ENCODE peak calls at places on chromosomes 3 and 15, in seven cellular contexts. Q is endodermal cell; G is kidney epithelial cell; P is astrocyte of the spinal cord; K is fibroblast of lung; C is CD8-positive, alpha-beta T cell; E is AG04450. O is an unnamed sample.

GRCh38 chr3:48819234-48820221 is 28.1 kb downstream of the PRKAR2A start:
- DNase-seq in Q (no peak), C (no peak), E (no peak), P (no peak), K (no peak), G (no peak), O (no peak)

GRCh38 chr3:12357456-12357855 is 68.6 kb downstream of the PPARG start:
- DNase-seq in E (no peak), P (no peak), C (no peak), Q (no peak), G (no peak), K (no peak), O (no peak)

GRCh38 chr3:114558271-114558670 is 264.4 kb downstream of the TIGIT start:
- DNase-seq in Q (no peak), E (no peak), G (no peak), K (peak; percentile 26), P (no peak), C (no peak), O (peak; percentile 31)

GRCh38 chr3:157145566-157145965 is 14.4 kb downstream of the CCNL1 start:
- DNase-seq in E (no peak), Q (no peak), P (no peak), K (no peak), C (no peak), G (no peak), O (no peak)

GRCh38 chr15:59456114-59456513 is 18.1 kb downstream of the FAM81A start:
- DNase-seq in E (no peak), Q (no peak), G (no peak), C (no peak), K (no peak), P (no peak), O (no peak)

GRCh38 chr3:53009826-53010539 is 35.9 kb downstream of the SFMBT1 start:
- DNase-seq in E (no peak), C (no peak), P (no peak), Q (no peak), G (no peak), K (no peak), O (no peak)

GRCh38 chr3:27675287-27675686 is 46.8 kb downstream of the EOMES start:
- DNase-seq in G (no peak), Q (no peak), C (no peak), K (peak; percentile 74), E (no peak), P (peak; percentile 57), O (peak; percentile 88)

GRCh38 chr3:64380539-64380938 is 155.3 kb upstream of the PRICKLE2 start:
- DNase-seq in E (no peak), G (no peak), Q (no peak), P (no peak), C (no peak), K (no peak), O (no peak)

GRCh38 chr3:119613201-119613600 is 15.5 kb downstream of the PLA1A start:
- DNase-seq in Q (no peak), K (no peak), C (no peak), G (no peak), P (no peak), E (no peak), O (no peak)

GRCh38 chr3:149307435-149307783 is 26.0 kb downstream of the TM4SF18 start:
- DNase-seq in P (no peak), E (no peak), G (no peak), C (no peak), K (no peak), Q (no peak), O (no peak)

GRCh38 chr3:126125781-126126251 is 41.9 kb upstream of the SLC41A3 start:
- DNase-seq in E (no peak), C (no peak), K (no peak), Q (peak; percentile 34), G (no peak), P (no peak), O (no peak)

GRCh38 chr3:29337565-29337964 is 56.7 kb downstream of the RBMS3 start:
- DNase-seq in P (no peak), C (no peak), E (no peak), G (no peak), K (no peak), Q (no peak), O (no peak)

GRCh38 chr3:29335438-29335837 is 54.6 kb downstream of the RBMS3 start:
- DNase-seq in Q (peak; percentile 81), E (peak; percentile 94), K (peak; percentile 98), P (peak; percentile 98), C (no peak), G (peak; percentile 95), O (peak; percentile 99)

GRCh38 chr3:29334652-29335189 is 53.9 kb downstream of the RBMS3 start:
- DNase-seq in Q (no peak), K (no peak), E (no peak), G (no peak), C (no peak), P (no peak), O (no peak)

GRCh38 chr3:29333520-29333919 is 52.6 kb downstream of the RBMS3 start:
- DNase-seq in E (no peak), Q (no peak), K (no peak), P (no peak), G (no peak), C (no peak), O (peak; percentile 35)

GRCh38 chr3:29335921-29336320 is 55.0 kb downstream of the RBMS3 start:
- DNase-seq in E (no peak), G (no peak), K (peak; percentile 39), C (no peak), P (no peak), Q (no peak), O (peak; percentile 42)
- H3K4me3 ChIP-seq in E (peak overlapping the region; percentile 47), G (no peak overlapping the region), K (peak overlapping the region; percentile 34), C (no peak overlapping the region), P (peak overlapping the region; percentile 26), Q (no peak overlapping the region), O (peak overlapping the region; percentile 47)

DNA sequence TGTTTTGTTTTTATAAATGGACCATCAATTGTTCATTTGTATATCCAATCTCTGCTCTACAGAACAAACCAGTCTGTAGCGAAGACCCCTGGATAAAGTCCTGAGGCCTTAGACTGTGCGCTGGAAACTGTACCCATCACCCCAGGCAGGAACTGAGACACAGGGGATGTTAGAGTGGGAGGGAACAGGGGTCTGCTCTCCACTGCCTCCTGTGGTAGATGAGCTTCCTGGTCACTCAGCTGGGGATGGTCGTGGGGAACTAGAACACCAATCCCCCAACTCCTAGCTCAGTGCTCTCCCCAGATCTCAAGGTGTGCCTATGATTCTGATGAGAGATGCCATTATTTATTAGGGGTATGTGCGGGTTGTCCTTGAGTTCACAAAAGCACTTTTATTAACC is 340.2 kb upstream of the IGF1R start:
- DNase-seq in K (no peak), E (no peak), C (no peak), P (no peak), Q (no peak), G (no peak), O (no peak)
- TF ChIP-seq CTCF in K (no peak), E (no peak), C (no peak), P (no peak), Q (peak; percentile 45), G (no peak), O (peak; percentile 17)

DNA sequence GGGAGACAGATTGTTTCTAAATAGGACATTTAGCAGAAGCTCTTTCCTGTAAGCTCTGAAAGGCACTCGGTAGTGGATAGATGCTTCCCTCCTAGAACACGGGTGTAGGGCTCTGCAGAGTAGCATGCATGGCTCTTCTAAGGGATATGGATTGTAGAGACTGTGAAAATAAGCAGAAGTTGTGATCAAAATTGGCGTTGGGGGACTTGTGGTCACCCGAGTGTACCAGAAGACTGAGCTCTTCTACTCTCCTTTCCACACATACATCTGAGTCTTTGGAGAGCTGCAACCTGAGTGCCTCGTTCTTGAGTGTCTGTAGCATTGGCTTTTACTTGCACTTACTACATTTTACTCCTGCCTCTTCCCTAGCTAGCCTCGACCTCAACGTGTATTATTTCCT is 197.7 kb downstream of the LPP start:
- DNase-seq in P (no peak), Q (no peak), G (no peak), K (no peak), E (no peak), C (no peak), O (no peak)
- H3K4me3 ChIP-seq in P (no peak overlapping the region), Q (no peak overlapping the region), G (no peak overlapping the region), K (no peak overlapping the region), E (no peak overlapping the region), C (no peak overlapping the region), O (no peak overlapping the region)

GRCh38 chr15:44698651-44699050 is 12.5 kb downstream of the PATL2 start:
- DNase-seq in K (no peak), G (no peak), Q (no peak), E (no peak), C (no peak), P (no peak), O (no peak)

GRCh38 chr15:44695274-44695673 is 15.8 kb downstream of the PATL2 start:
- DNase-seq in Q (no peak), E (no peak), P (no peak), G (no peak), K (no peak), C (no peak), O (no peak)

GRCh38 chr15:44697014-44697413 is 14.1 kb downstream of the PATL2 start:
- DNase-seq in K (no peak), Q (no peak), C (no peak), P (no peak), G (no peak), E (no peak), O (no peak)

GRCh38 chr15:44692659-44693058 is 18.5 kb downstream of the PATL2 start:
- DNase-seq in Q (no peak), C (no peak), G (no peak), K (no peak), E (no peak), P (no peak), O (no peak)

GRCh38 chr15:44694416-44694815 is 16.7 kb downstream of the PATL2 start:
- DNase-seq in Q (no peak), C (no peak), G (no peak), E (no peak), K (no peak), P (no peak), O (no peak)
- TF ChIP-seq CTCF in Q (no peak), C (no peak), G (no peak), E (no peak), K (no peak), P (no peak), O (no peak)

DNA sequence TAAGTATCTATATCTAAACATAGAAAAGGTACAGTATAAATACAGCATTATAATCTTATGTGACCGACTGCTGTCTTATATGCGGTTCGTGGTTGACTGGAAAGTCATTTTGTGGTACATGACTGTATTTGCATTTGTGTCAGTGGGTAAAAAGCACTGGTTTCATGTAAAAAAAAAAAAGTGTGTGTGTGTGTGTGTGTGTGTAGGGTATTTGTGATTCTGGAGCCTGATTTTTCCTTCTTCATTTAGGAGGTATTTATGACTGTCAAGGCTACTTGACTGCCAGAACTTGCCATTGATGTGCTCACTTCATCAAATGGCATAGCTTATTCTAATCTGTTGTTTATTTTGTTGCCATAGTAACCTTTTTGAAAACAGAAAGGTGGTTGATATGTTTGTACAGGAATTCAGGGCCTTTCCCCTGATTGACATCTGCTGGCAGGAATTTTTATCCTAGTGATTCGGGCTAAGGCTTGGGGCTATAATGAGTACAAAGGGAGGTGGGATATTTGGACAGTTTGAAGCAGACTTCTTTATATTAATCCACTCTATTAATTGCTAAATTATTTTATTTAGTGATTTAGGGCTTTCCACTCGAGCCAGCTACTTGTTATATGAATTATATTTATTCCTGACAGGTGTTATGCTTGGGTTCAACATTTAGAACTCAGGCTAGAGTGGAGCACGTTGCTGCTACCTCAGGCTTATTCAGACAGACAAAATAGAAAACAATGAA is 63.4 kb downstream of the AKAP13 start:
- DNase-seq in K (peak; percentile 27), E (no peak), Q (peak; percentile 44), P (peak; percentile 50), C (no peak), G (peak; percentile 82), O (peak; percentile 70)
- H3K4me3 ChIP-seq in K (no peak overlapping the region), E (no peak overlapping the region), Q (peak overlapping the region; percentile 1), P (no peak overlapping the region), C (no peak overlapping the region), G (no peak overlapping the region), O (no peak overlapping the region)